ENCODE peak calls at places on chromosomes 7 and 10, in six cellular contexts. M is colonic mucosa, E is GM23248, H is Panc1, R is left ventricle myocardium inferior, N is lower lobe of right lung. L is an unnamed sample. For H3K27me3 and H3K4me1, the result is how much of the 10 kb centered on the place peaks cover.

GRCh38 chr10:96665306-96665705 is 55.0 kb downstream of the PIK3AP1 start:
- DNase-seq in M (no peak), E (peak), H (no peak), R (no peak), N (no peak), L (no peak)

GRCh38 chr7:105808703-105809590 is 67.5 kb downstream of the ATXN7L1 start:
- DNase-seq in M (peak), E (peak), H (no peak), R (no peak), N (peak), L (no peak)

GRCh38 chr7:77258014-77258413 is 58.4 kb upstream of the FGL2 start:
- DNase-seq in M (no peak), E (peak), H (no peak), R (no peak), N (no peak), L (no peak)

GRCh38 chr7:139582130-139582650 is 58.7 kb downstream of the CLEC2L start:
- DNase-seq in M (no peak), E (no peak), H (no peak), R (no peak), N (no peak), L (no peak)

GRCh38 chr10:92891885-92892705 is 43.8 kb downstream of the EXOC6 start:
- DNase-seq in M (peak), E (peak), H (peak), R (no peak), N (peak), L (no peak)

GRCh38 chr7:84043661-84044191 is 150.9 kb downstream of the SEMA3A start:
- DNase-seq in M (no peak), E (peak), H (no peak), R (no peak), N (no peak), L (no peak)

GRCh38 chr10:100037758-100038315 is 28.1 kb upstream of the DNMBP start:
- DNase-seq in M (no peak), E (no peak), H (no peak), R (no peak), N (no peak), L (no peak)

GRCh38 chr7:85815511-85815910 is 628.7 kb upstream of the SEMA3D start:
- DNase-seq in M (no peak), E (no peak), H (no peak), R (no peak), N (no peak), L (no peak)

GRCh38 chr10:88707429-88708110 is 1.5 kb downstream of the LIPK start:
- DNase-seq in M (no peak), E (peak), H (peak), R (no peak), N (no peak), L (no peak)

GRCh38 chr10:69642747-69643146 is 12.7 kb downstream of the FAM241B start:
- DNase-seq in M (no peak), E (no peak), H (no peak), R (no peak), N (no peak), L (no peak)

GRCh38 chr10:100089241-100089640 is 7.6 kb upstream of the CPN1 start:
- DNase-seq in M (no peak), E (no peak), H (no peak), R (no peak), N (no peak), L (no peak)

GRCh38 chr7:11807000-11807399 is 25.0 kb downstream of the THSD7A start:
- DNase-seq in M (no peak), E (no peak), H (no peak), R (no peak), N (no peak), L (no peak)

GRCh38 chr7:137818036-137818435 is 28.7 kb downstream of the DGKI start:
- DNase-seq in M (no peak), E (peak), H (no peak), R (no peak), N (no peak), L (no peak)

GRCh38 chr10:86438091-86438749 is 71.6 kb upstream of the GRID1 start:
- DNase-seq in M (no peak), E (no peak), H (no peak), R (no peak), N (no peak), L (no peak)

GRCh38 chr7:122675621-122676020 is 23.3 kb downstream of the RNF133 start:
- DNase-seq in M (no peak), E (no peak), H (no peak), R (no peak), N (no peak), L (no peak)

GRCh38 chr10:119342017-119342734 is 134.8 kb downstream of the GRK5 start:
- DNase-seq in M (peak), E (peak), H (no peak), R (peak), N (no peak), L (no peak)

GRCh38 chr10:49827297-49827696 is 65.2 kb upstream of the OGDHL start:
- DNase-seq in M (no peak), E (no peak), H (no peak), R (no peak), N (no peak), L (no peak)

GRCh38 chr10:12481956-12482355 is 132.6 kb downstream of the CAMK1D start:
- DNase-seq in M (no peak), E (no peak), H (no peak), R (no peak), N (no peak), L (no peak)

GRCh38 chr10:35236739-35237138 is 99.6 kb upstream of the CCNY start:
- DNase-seq in M (no peak), E (no peak), H (no peak), R (no peak), N (no peak), L (no peak)

GRCh38 chr7:18352339-18353255 is 143.0 kb upstream of the HDAC9 start:
- DNase-seq in M (peak), E (peak), H (peak), R (no peak), N (no peak), L (peak)

GRCh38 chr7:36262286-36262685 is 109.2 kb downstream of the EEPD1 start:
- DNase-seq in M (no peak), E (no peak), H (no peak), R (no peak), N (no peak), L (no peak)

GRCh38 chr7:122362473-122362872 is 57.9 kb upstream of the FEZF1 start:
- DNase-seq in M (no peak), E (no peak), H (no peak), R (no peak), N (no peak), L (no peak)

GRCh38 chr10:91552260-91552659 is 80.6 kb downstream of the PPP1R3C start:
- DNase-seq in M (no peak), E (no peak), H (no peak), R (no peak), N (no peak), L (no peak)

GRCh38 chr7:152543801-152544200 is 108.0 kb upstream of the KMT2C start:
- DNase-seq in M (no peak), E (no peak), H (no peak), R (no peak), N (no peak), L (no peak)

GRCh38 chr10:44864042-44864436 is 47.1 kb upstream of the TMEM72 start:
- DNase-seq in M (peak), E (peak), H (no peak), R (no peak), N (peak), L (no peak)

GRCh38 chr10:22630229-22631174 is 83.9 kb downstream of the PIP4K2A start:
- DNase-seq in M (no peak), E (peak), H (no peak), R (no peak), N (no peak), L (peak)

GRCh38 chr7:44541-44896 is 147.9 kb upstream of the FAM20C start:
- DNase-seq in M (peak), E (no peak), H (no peak), R (no peak), N (peak), L (no peak)

GRCh38 chr10:66833861-66834260 is 92.0 kb upstream of the LRRTM3 start:
- DNase-seq in M (no peak), E (no peak), H (no peak), R (no peak), N (no peak), L (no peak)

GRCh38 chr7:111274882-111275281 is 184.0 kb downstream of the LRRN3 start:
- DNase-seq in M (no peak), E (peak), H (no peak), R (no peak), N (no peak), L (no peak)

GRCh38 chr7:15411019-15411418 is 150.8 kb downstream of the AGMO start:
- DNase-seq in M (no peak), E (no peak), H (no peak), R (no peak), N (no peak), L (no peak)

GRCh38 chr7:25633420-25633819 is 405.1 kb upstream of the NPVF start:
- DNase-seq in M (no peak), E (no peak), H (no peak), R (no peak), N (no peak), L (no peak)

GRCh38 chr7:139823855-139824670 is 5.0 kb upstream of the TBXAS1 start:
- DNase-seq in M (no peak), E (no peak), H (no peak), R (no peak), N (no peak), L (no peak)

GRCh38 chr10:133091316-133091715 is 3.6 kb downstream of the ADGRA1 start:
- DNase-seq in M (no peak), E (no peak), H (no peak), R (no peak), N (no peak), L (no peak)
- H3K27me3 ChIP-seq in M (under half), E (half or more), H (under half), R (half or more), N (half or more), L (under half)

GRCh38 chr7:75969704-75970498 is 24.5 kb downstream of the TMEM120A start:
- DNase-seq in M (no peak), E (no peak), H (no peak), R (no peak), N (no peak), L (no peak)
- H3K4me1 ChIP-seq in M (under half), E (under half), H (under half), R (half or more), N (half or more), L (under half)

GRCh38 chr7:27242580-27243339 is at the start of gene EVX1:
- DNase-seq in M (no peak), E (peak), H (no peak), R (no peak), N (no peak), L (no peak)

GRCh38 chr7:27243340-27244163 is 950 bp downstream of the EVX1 start:
- DNase-seq in M (no peak), E (no peak), H (no peak), R (no peak), N (no peak), L (no peak)

GRCh38 chr7:27241189-27242045 is 1.2 kb upstream of the EVX1 start:
- DNase-seq in M (no peak), E (no peak), H (no peak), R (no peak), N (no peak), L (no peak)

GRCh38 chr7:27239780-27240731 is 2.5 kb upstream of the EVX1 start:
- DNase-seq in M (no peak), E (no peak), H (no peak), R (no peak), N (no peak), L (no peak)

DNA sequence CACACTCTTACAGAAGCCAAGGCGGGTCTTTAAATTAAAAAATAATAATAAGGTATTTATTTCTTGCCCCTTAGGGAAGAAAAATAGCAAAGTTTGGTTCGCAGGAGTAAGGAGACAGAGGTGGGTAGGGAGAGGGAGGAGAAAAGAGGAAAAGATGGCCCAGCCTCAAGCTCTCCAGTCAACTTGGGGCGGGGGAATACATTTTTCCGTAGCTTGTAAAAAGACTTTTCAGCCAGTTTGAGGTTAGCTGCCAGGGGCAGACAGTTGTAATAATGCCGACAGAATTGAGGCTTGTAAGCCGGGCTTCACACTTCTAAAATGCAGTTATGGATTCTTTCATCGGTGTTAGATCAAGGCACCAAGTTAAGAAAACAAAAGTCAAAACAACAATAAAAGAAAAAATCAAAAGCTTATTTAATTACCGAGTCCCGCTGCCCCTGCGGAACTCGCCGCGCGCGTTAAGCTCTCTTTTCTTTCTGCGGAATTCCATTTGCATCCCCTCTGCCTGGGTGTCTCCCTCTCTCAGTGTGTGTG is 489 bp upstream of the EVX1 start:
- DNase-seq in M (no peak), E (no peak), H (no peak), R (no peak), N (no peak), L (no peak)
- H3K4me3 ChIP-seq in M (peak), E (peak), H (peak), R (peak), N (no peak), L (no peak)

GRCh38 chr7:154835924-154836529 is 166.9 kb downstream of the PAXIP1 start:
- DNase-seq in M (no peak), E (no peak), H (no peak), R (no peak), N (no peak), L (no peak)

GRCh38 chr7:154832557-154833138 is 170.3 kb downstream of the PAXIP1 start:
- DNase-seq in M (peak), E (no peak), H (no peak), R (no peak), N (no peak), L (peak)

GRCh38 chr7:154837087-154837486 is 165.8 kb downstream of the PAXIP1 start:
- DNase-seq in M (no peak), E (no peak), H (no peak), R (no peak), N (no peak), L (no peak)

GRCh38 chr7:154837622-154838021 is 165.3 kb downstream of the PAXIP1 start:
- DNase-seq in M (no peak), E (no peak), H (no peak), R (no peak), N (no peak), L (no peak)

DNA sequence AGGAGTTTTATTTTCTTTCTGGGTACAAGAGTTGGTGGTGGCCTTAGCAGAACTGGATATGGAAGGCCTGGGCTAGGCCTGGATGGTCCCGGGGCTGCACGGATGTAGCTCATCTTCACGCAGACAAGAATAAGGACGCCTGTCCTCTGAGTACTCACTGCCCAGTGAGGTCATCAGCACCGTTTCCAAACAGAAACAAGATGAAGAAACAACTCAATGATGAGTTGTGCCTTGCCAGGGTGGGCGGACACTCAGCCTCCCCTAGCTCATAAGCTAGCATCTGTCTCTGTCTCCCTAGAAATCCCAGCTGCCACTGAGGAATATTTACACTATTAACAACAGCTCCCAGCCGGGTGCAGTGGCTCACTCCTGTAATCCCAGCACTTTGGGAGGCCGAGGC is 169.1 kb downstream of the PAXIP1 start:
- DNase-seq in M (no peak), E (no peak), H (no peak), R (no peak), N (no peak), L (no peak)
- H3K27me3 ChIP-seq in M (under half), E (under half), H (under half), R (half or more), N (under half), L (under half)

GRCh38 chr10:6470894-6471618 is 109.0 kb downstream of the PRKCQ start:
- DNase-seq in M (no peak), E (no peak), H (no peak), R (no peak), N (no peak), L (no peak)
- H3K4me1 ChIP-seq in M (under half), E (under half), H (under half), R (under half), N (under half), L (under half)

GRCh38 chr7:2209146-2209960 is 23.4 kb downstream of the MAD1L1 start:
- DNase-seq in M (peak), E (peak), H (peak), R (peak), N (peak), L (peak)
- H3K4me3 ChIP-seq in M (no peak), E (no peak), H (no peak), R (no peak), N (no peak), L (no peak)

GRCh38 chr7:1917221-1918062 is 247.4 kb downstream of the ELFN1 start:
- DNase-seq in M (no peak), E (peak), H (no peak), R (no peak), N (peak), L (no peak)
- H3K27me3 ChIP-seq in M (under half), E (under half), H (under half), R (under half), N (under half), L (under half)